ENCODE peak calls at places on chromosomes 11 and 22, in seven cellular contexts. I, U, E, T, P, A and K are unnamed samples.

GRCh38 chr22:21624120-21624879 is 5.5 kb downstream of the YDJC start:
- DNase-seq in I (no peak), U (peak; percentile 23), E (peak; percentile 36), T (no peak), P (peak; percentile 59), A (peak; percentile 50), K (no peak)

GRCh38 chr11:79040348-79040747 is 400.5 kb downstream of the TENM4 start:
- DNase-seq in I (no peak), U (peak; percentile 40), E (no peak), T (no peak), P (no peak), A (no peak), K (no peak)

GRCh38 chr11:117814204-117814765 is 10.3 kb downstream of the FXYD2 start:
- DNase-seq in I (no peak), U (no peak), E (no peak), T (no peak), P (no peak), A (no peak), K (no peak)

GRCh38 chr11:11789735-11790369 is 51.9 kb upstream of the USP47 start:
- DNase-seq in I (no peak), U (peak; percentile 40), E (no peak), T (no peak), P (peak; percentile 30), A (no peak), K (no peak)

GRCh38 chr11:129533395-129533794 is 157.7 kb downstream of the BARX2 start:
- DNase-seq in I (no peak), U (no peak), E (no peak), T (no peak), P (no peak), A (no peak), K (no peak)

GRCh38 chr11:20399498-20399897 is 12.0 kb downstream of the PRMT3 start:
- DNase-seq in I (no peak), U (no peak), E (no peak), T (no peak), P (no peak), A (no peak), K (no peak)

GRCh38 chr11:11582261-11582701 is 39.5 kb downstream of the GALNT18 start:
- DNase-seq in I (no peak), U (no peak), E (no peak), T (no peak), P (no peak), A (no peak), K (no peak)

GRCh38 chr22:30386960-30387848 is at the start of gene RNF215:
- DNase-seq in I (peak; percentile 84), U (peak; percentile 64), E (peak; percentile 74), T (peak; percentile 89), P (peak; percentile 78), A (peak; percentile 78), K (peak; percentile 42)

GRCh38 chr22:48343461-48343860 is 1484.2 kb downstream of the BRD1 start:
- DNase-seq in I (no peak), U (no peak), E (no peak), T (no peak), P (no peak), A (no peak), K (no peak)

GRCh38 chr11:57604289-57605010 is 7.0 kb downstream of the SERPING1 start:
- DNase-seq in I (no peak), U (no peak), E (no peak), T (no peak), P (peak; percentile 90), A (no peak), K (no peak)

GRCh38 chr22:22911327-22912134 is 23.9 kb downstream of the IGLL5 start:
- DNase-seq in I (no peak), U (no peak), E (no peak), T (no peak), P (no peak), A (no peak), K (no peak)

GRCh38 chr11:68372114-68372513 is 59.7 kb downstream of the LRP5 start:
- DNase-seq in I (no peak), U (no peak), E (no peak), T (peak; percentile 54), P (no peak), A (peak; percentile 59), K (no peak)

GRCh38 chr11:82842019-82842418 is 58.2 kb downstream of the PRCP start:
- DNase-seq in I (no peak), U (no peak), E (no peak), T (no peak), P (no peak), A (peak; percentile 33), K (no peak)

GRCh38 chr11:126328938-126329643 is 25.2 kb downstream of the DCPS start:
- DNase-seq in I (no peak), U (no peak), E (no peak), T (no peak), P (no peak), A (peak; percentile 23), K (no peak)

DNA sequence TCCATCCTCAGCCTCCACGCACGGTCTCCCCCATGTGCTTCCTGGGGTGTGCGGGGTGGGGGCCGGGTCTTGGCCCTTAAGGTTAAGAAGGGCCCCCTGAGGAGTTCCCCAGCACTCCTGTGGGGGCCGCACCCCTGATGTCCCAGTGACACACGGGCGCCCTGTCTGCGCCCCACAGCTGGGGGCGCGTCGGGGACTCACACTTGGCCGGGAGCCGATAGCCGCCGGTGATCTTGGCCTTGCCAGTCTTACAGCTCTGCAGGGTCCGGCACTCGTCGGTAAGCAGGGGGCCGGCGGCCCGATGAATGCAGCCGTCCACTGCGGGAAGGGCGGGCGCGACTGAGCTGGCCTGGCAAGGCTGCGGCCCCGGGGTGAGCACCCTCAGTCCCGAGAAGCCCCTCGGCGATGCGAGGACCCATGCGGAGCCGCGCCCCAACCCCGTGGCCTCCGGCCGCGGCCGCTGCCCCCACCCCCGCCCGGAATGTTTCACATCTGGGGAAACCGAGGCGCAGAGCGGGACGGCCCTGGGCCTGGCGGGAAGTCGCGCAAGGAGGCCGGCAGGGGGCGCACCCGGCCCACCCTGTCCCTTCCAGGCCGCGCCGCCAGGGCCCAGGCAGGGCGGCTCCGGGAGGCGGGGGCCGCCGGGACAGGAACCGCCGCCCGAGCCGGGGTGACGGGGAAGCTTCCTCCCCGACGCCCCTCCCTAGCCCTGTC is 13.9 kb downstream of the OTUB1 start:
- DNase-seq in I (peak; percentile 63), U (peak; percentile 59), E (peak; percentile 55), T (peak; percentile 74), P (no peak), A (peak; percentile 67), K (peak; percentile 93)
- TF ChIP-seq CTCF in I (peak; percentile 97), U (peak; percentile 78), E (peak; percentile 98), T (peak; percentile 98), P (no peak), A (peak; percentile 91), K (no peak)

DNA sequence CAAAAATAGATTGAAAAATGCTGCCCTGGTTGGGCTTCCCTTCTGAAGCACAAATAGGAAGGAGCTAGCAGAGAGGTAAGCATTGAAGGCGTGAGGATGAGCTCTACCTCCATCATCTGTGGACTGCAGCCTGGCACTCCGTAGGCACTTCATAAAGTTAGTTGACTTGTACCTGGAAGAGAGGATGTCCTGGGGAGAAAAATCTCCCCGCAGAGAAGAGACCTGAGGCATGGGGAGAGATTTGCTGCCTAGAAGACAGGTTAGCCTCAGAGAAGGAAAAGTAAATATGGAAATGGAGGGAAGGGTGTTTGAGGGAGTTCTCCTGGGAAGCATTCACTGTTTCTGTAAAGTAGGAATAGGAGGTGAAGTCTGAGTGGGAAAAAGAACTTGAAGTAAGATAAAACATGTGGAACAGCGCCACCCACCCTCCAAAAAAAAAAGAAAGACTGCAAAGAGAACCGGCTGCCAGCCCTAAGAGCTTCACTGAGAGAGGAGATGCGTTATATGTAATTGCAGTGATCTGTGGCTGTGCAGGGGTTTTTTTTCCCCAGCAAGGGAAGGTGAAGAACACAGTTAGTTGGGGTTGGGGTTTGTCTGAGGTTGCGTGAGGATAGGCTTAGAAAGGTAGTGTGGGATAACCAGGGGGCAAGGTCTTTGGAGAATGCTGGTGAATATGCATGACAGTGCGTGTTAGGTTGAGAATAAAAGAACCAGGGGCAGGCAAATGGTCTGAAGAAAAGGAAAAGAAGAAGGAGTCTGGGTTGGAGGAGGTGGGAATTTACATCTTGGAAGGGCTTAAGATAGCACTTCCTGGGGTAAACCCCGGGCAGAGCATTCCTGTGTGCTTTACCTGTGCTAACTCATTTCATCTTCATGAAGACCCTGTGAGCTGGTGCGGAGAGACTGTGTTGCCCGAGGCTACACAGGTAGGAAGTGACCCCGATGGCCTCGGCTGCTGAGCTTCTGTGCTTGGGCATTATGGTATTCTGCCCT is 16.0 kb downstream of the TNRC6B start:
- DNase-seq in I (no peak), U (peak; percentile 34), E (no peak), T (no peak), P (no peak), A (no peak), K (no peak)
- TF ChIP-seq POLR2A in I (no peak), U (no peak), E (no peak), T (no peak), P (no peak), A (no peak), K (no peak)

GRCh38 chr11:36282926-36283325 is 6.3 kb downstream of the COMMD9 start:
- DNase-seq in I (no peak), U (no peak), E (no peak), T (no peak), P (no peak), A (no peak), K (no peak)

GRCh38 chr11:36281850-36282249 is 7.4 kb downstream of the COMMD9 start:
- DNase-seq in I (no peak), U (no peak), E (no peak), T (no peak), P (no peak), A (no peak), K (no peak)

GRCh38 chr11:36273110-36273509 is 16.1 kb downstream of the COMMD9 start:
- DNase-seq in I (no peak), U (no peak), E (no peak), T (no peak), P (no peak), A (no peak), K (no peak)

GRCh38 chr11:36280531-36280930 is 8.7 kb downstream of the COMMD9 start:
- DNase-seq in I (no peak), U (peak; percentile 4), E (no peak), T (no peak), P (no peak), A (no peak), K (no peak)

GRCh38 chr11:36278531-36279245 is 10.5 kb downstream of the COMMD9 start:
- DNase-seq in I (no peak), U (peak; percentile 47), E (no peak), T (no peak), P (no peak), A (no peak), K (no peak)
- TF ChIP-seq CTCF in I (no peak), U (no peak), E (no peak), T (no peak), P (no peak), A (no peak), K (no peak)

GRCh38 chr11:34351051-34351450 is 6.8 kb downstream of the ABTB2 start:
- DNase-seq in I (no peak), U (no peak), E (no peak), T (no peak), P (no peak), A (no peak), K (no peak)

GRCh38 chr11:34348919-34349318 is 8.9 kb downstream of the ABTB2 start:
- DNase-seq in I (no peak), U (peak; percentile 33), E (no peak), T (no peak), P (no peak), A (no peak), K (no peak)

GRCh38 chr11:34351687-34352469 is 5.9 kb downstream of the ABTB2 start:
- DNase-seq in I (no peak), U (no peak), E (no peak), T (no peak), P (no peak), A (no peak), K (no peak)

GRCh38 chr11:34346551-34346950 is 11.3 kb downstream of the ABTB2 start:
- DNase-seq in I (no peak), U (no peak), E (no peak), T (peak; percentile 48), P (no peak), A (peak; percentile 49), K (no peak)

GRCh38 chr11:34349882-34350281 is 7.9 kb downstream of the ABTB2 start:
- DNase-seq in I (no peak), U (peak; percentile 24), E (no peak), T (no peak), P (no peak), A (no peak), K (no peak)
- TF ChIP-seq POLR2A in I (no peak), U (no peak), E (no peak), T (no peak), P (no peak), A (no peak), K (no peak)